ENCODE peak calls at places on chromosomes 16 and 17, in seven cellular contexts. X is stomach, F is HepG2, B is tibial nerve, D is esophagus muscularis mucosa, K is transverse colon, H is sigmoid colon. C is an unnamed sample.
A peak's percentile ranks its signal among the peaks of the same experiment; 100 is the strongest.

GRCh38 chr16:69187387-69187890 is 475 bp downstream of the SNTB2 start:
- DNase-seq in D (no peak), F (no peak), B (peak; percentile 37), K (peak; percentile 62), H (peak; percentile 82), X (peak; percentile 60), C (peak; percentile 65)

GRCh38 chr17:2898255-2898926 is 102.2 kb downstream of the RAP1GAP2 start:
- DNase-seq in B (no peak), D (no peak), X (peak; percentile 49), F (no peak), K (no peak), H (no peak), C (no peak)

GRCh38 chr17:193426-193810 is 12.0 kb upstream of the DOC2B start:
- DNase-seq in F (no peak), H (no peak), K (no peak), X (no peak), B (no peak), D (no peak), C (no peak)

GRCh38 chr16:66901626-66902025 is 17.1 kb downstream of the CDH16 start:
- DNase-seq in B (no peak), X (no peak), D (no peak), H (peak; percentile 66), F (no peak), K (no peak), C (no peak)

GRCh38 chr16:11871193-11871592 is 19.9 kb upstream of the RSL1D1 start:
- DNase-seq in D (no peak), F (peak; percentile 53), X (no peak), B (peak; percentile 9), H (no peak), K (no peak), C (no peak)

GRCh38 chr16:30526137-30526822 is at the start of gene ZNF768:
- DNase-seq in B (no peak), F (peak; percentile 38), D (no peak), K (peak; percentile 46), X (no peak), H (peak; percentile 79), C (peak; percentile 70)

GRCh38 chr16:29230671-29231091 is 175.8 kb downstream of the NPIPB11 start:
- DNase-seq in D (peak; percentile 78), B (peak; percentile 3), K (no peak), X (no peak), F (no peak), H (no peak), C (no peak)

GRCh38 chr17:74345433-74346241 is 16.0 kb downstream of the BTBD17 start:
- DNase-seq in B (no peak), X (no peak), K (no peak), H (no peak), F (no peak), D (no peak), C (no peak)

GRCh38 chr17:43438626-43439529 is 40.1 kb downstream of the ARL4D start:
- DNase-seq in B (no peak), F (no peak), D (no peak), K (no peak), X (no peak), H (no peak), C (no peak)

GRCh38 chr17:71342726-71343125 is 778.1 kb upstream of the SOX9 start:
- DNase-seq in F (no peak), K (no peak), B (no peak), D (no peak), X (no peak), H (no peak), C (no peak)

GRCh38 chr17:65941500-65941899 is 250.4 kb downstream of the CEP112 start:
- DNase-seq in H (no peak), F (no peak), X (no peak), K (no peak), D (no peak), B (no peak), C (no peak)

GRCh38 chr16:69108069-69108904 is 2.8 kb downstream of the HAS3 start:
- DNase-seq in H (no peak), F (no peak), D (no peak), X (no peak), K (no peak), B (no peak), C (no peak)

GRCh38 chr16:67504190-67505021 is 21.1 kb upstream of the AGRP start:
- DNase-seq in H (peak; percentile 80), D (no peak), K (peak; percentile 68), B (peak; percentile 50), X (no peak), F (peak; percentile 56), C (no peak)

GRCh38 chr16:66107661-66108060 is 258.8 kb upstream of the CDH5 start:
- DNase-seq in F (no peak), X (no peak), B (no peak), K (no peak), H (no peak), D (no peak), C (no peak)

GRCh38 chr17:77690271-77691161 is 268.0 kb upstream of the TNRC6C start:
- DNase-seq in F (no peak), B (no peak), X (no peak), K (no peak), H (no peak), D (peak; percentile 90), C (no peak)

GRCh38 chr17:61149862-61150362 is 249.7 kb upstream of the TBX2 start:
- DNase-seq in H (no peak), D (no peak), F (peak; percentile 11), K (no peak), B (no peak), X (no peak), C (no peak)

GRCh38 chr16:75479421-75479990 is 15.0 kb upstream of the TMEM170A start:
- DNase-seq in H (no peak), F (no peak), K (no peak), D (no peak), X (no peak), B (no peak), C (no peak)

GRCh38 chr17:21275579-21276339 is 8.8 kb upstream of the MAP2K3 start:
- DNase-seq in F (peak; percentile 61), X (peak; percentile 95), H (peak; percentile 95), K (peak; percentile 97), D (peak; percentile 96), B (peak; percentile 87), C (peak; percentile 93)

GRCh38 chr16:14548933-14549788 is 80.9 kb downstream of the PARN start:
- DNase-seq in F (peak; percentile 43), X (no peak), K (no peak), H (no peak), B (no peak), D (no peak), C (no peak)

GRCh38 chr17:45939398-45939797 is 45.0 kb downstream of the MAPT start:
- DNase-seq in K (no peak), H (no peak), X (no peak), D (no peak), B (no peak), F (no peak), C (no peak)
- TF ChIP-seq EP300 in K (no peak), H (no peak), X (no peak), D (no peak), B (no peak), F (no peak), C (no peak)

DNA sequence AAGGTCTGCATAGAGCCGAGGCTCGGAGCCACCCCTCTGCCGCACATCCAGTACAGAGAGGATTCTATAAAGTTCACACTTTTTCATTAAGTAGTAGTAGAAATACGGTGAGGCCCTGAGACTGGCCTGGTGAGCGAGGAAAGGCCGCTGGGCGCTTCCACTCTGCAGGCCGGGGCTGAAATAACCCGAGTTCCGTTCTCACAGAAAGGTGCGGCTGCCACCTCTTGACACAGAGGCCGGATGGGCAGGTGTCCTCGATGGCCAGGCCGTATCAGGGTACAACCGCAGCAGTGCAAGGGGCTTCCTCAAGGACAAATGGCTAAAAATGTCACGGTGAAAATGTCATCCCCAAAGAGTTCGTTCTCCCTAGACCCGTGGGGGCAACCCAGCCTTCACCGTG is 770 bp upstream of the PCYT2 start:
- DNase-seq in D (no peak), H (no peak), F (no peak), K (no peak), B (no peak), X (no peak), C (no peak)
- H3K4me3 ChIP-seq in D (peak overlapping the region; percentile 84), H (no peak overlapping the region), F (peak overlapping the region; percentile 45), K (peak overlapping the region; percentile 27), B (no peak overlapping the region), X (peak overlapping the region; percentile 28), C (no peak overlapping the region)

GRCh38 chr17:63740464-63741181 is 976 bp downstream of the STRADA start:
- DNase-seq in H (no peak), X (no peak), D (no peak), K (no peak), B (no peak), F (no peak), C (no peak)

DNA sequence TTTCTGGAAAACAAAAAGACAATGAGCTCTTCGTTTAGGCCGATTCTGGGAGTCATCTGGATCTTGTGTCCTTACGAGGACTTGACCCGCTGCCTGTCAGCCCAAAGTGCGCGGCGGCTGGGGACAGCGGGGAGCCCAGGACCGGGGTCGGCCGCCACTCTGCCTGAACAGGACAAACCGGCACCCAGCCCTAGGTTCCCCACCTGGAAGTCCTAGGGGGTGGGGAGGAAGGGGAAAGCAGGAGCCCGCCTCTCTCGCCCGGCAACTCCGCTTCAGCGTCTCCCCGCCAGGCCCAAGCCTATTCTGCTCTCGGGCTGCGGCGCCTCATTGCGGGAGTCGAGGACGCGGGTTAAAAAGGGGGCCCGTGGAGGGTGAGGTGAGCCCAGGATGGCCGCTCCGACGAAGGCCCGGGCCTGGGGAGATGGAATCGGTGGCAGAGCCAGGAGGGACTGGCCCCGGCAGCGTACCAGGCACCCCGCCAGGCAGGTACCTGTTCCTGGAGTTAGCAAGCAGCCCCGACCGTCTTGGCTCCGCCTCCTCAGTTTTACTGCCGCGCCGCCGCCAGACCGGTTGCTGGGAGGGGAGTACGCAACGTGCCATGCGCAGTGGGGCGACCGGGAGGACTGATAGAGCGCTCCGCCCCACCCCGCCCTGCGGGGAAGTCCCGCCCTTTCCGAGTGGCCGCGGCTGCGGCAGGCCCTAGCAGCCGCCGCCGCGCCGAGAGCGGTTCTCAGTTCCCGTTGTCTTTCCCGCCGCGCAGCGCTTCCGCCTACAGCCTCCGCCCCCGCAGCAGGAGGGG is at the start of gene STRADA:
- DNase-seq in F (peak; percentile 96), D (peak; percentile 99), K (peak; percentile 99), H (peak; percentile 99), B (peak; percentile 94), X (peak; percentile 100), C (peak; percentile 98)
- TF ChIP-seq EP300 in F (peak; percentile 4), D (no peak), K (no peak), H (no peak), B (peak; percentile 85), X (no peak), C (no peak)

DNA sequence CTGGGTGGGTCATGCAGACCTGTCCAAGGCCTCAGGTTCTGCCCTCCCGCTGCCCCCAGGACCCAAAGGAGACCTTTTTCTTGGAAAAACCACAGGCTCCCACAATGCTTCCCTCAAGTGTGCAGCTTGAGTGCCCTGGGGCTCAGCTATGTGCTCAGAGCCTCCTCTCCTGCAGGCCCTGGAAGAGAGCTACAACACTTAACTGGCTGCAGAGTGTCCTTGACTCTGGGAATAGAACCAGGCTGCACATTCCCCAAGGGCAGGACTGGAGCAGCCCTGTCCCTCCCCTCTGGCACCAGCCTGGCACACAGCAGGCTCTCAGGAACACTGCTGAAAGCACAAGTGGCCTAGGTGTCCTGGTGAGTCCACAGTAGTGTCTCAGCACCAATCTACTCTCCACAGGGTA is 4.8 kb upstream of the SREBF1 start:
- DNase-seq in F (peak; percentile 22), X (peak; percentile 57), D (no peak), B (no peak), K (no peak), H (no peak), C (peak; percentile 23)
- H3K4me3 ChIP-seq in F (peak overlapping the region; percentile 34), X (no peak overlapping the region), D (no peak overlapping the region), B (no peak overlapping the region), K (no peak overlapping the region), H (no peak overlapping the region), C (no peak overlapping the region)

C was measured in ovary.